ENCODE peak calls at places on chromosomes 6 and 20, in four cellular contexts. H, Y, L and W are unnamed samples.

GRCh38 chr20:51034988-51035656 is 12.2 kb upstream of the KCNG1 start:
- DNase-seq in H (no peak), Y (no peak), L (no peak), W (no peak)

GRCh38 chr20:17533396-17533795 is 2.2 kb upstream of the BFSP1 start:
- DNase-seq in H (peak), Y (peak), L (peak), W (no peak)

GRCh38 chr6:105431226-105431625 is 28.3 kb upstream of the PREP start:
- DNase-seq in H (no peak), Y (peak), L (peak), W (no peak)

GRCh38 chr6:43096451-43097097 is 20.5 kb downstream of the PTK7 start:
- DNase-seq in H (peak), Y (no peak), L (no peak), W (no peak)

GRCh38 chr20:24953621-24954133 is 4.6 kb downstream of the CST7 start:
- DNase-seq in H (no peak), Y (no peak), L (no peak), W (no peak)

GRCh38 chr20:48380661-48381060 is 447.1 kb downstream of the PREX1 start:
- DNase-seq in H (no peak), Y (no peak), L (no peak), W (no peak)

GRCh38 chr20:43942661-43943285 is 28.1 kb downstream of the TOX2 start:
- DNase-seq in H (no peak), Y (peak), L (no peak), W (no peak)

GRCh38 chr6:28580484-28580883 is 54.8 kb downstream of the GPX5 start:
- DNase-seq in H (no peak), Y (no peak), L (no peak), W (no peak)

GRCh38 chr6:56746767-56747504 is 104.2 kb upstream of the DST start:
- DNase-seq in H (no peak), Y (no peak), L (no peak), W (no peak)

GRCh38 chr6:148819852-148820251 is 73.0 kb downstream of the UST start:
- DNase-seq in H (no peak), Y (no peak), L (no peak), W (no peak)

DNA sequence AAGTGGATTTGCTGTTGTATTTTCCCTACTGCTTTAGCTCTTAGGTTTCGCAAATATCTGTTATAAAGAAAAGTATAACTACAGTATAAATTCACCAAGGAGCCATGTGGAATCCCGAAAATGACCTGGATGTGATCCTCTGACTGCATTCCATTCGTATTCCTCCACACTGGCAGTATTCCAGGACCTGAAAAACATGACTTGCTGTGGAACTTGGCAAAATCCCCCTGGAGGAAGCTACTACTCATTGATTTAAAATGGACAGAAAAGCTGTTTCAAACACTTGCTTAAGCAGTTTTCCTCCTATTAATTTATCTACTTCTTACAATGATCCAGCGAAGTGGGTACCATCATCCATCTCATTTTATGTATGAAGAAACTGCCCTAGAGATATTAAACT is 13.3 kb upstream of the ENPP5 start:
- DNase-seq in H (no peak), Y (no peak), L (no peak), W (peak)
- H3K4me3 ChIP-seq in H (no peak), Y (no peak), L (no peak), W (no peak)

GRCh38 chr20:57399587-57400261 is 8.5 kb downstream of the RBM38 start:
- DNase-seq in H (no peak), Y (no peak), L (no peak), W (no peak)
- H3K27ac ChIP-seq in H (peak), Y (no peak), L (no peak), W (peak)

GRCh38 chr6:112237066-112237465 is 17.3 kb downstream of the LAMA4 start:
- DNase-seq in H (no peak), Y (no peak), L (no peak), W (no peak)

GRCh38 chr6:112234596-112234995 is 19.8 kb downstream of the LAMA4 start:
- DNase-seq in H (no peak), Y (no peak), L (no peak), W (no peak)

GRCh38 chr6:112237644-112238043 is 16.7 kb downstream of the LAMA4 start:
- DNase-seq in H (no peak), Y (peak), L (no peak), W (peak)

GRCh38 chr6:112233864-112234263 is 20.5 kb downstream of the LAMA4 start:
- DNase-seq in H (no peak), Y (no peak), L (no peak), W (no peak)

DNA sequence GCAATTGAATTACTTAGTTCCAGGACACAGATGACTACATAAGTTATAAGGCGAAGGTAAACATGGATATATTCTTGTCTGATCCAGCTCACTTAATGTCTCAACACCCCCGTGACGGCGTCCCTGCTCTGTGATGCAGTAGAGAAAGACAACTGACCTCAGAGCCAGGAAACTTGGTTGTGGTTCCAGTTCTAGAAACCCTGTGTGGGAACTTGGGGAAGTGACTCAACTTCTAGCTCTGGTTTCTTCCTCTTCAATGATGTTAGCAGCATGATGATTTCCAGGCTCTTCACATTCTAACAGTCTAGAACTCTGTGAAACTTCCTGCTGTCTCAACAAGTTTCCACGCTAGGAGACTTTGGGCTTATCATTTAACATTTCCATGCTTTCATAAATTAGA is 18.4 kb downstream of the LAMA4 start:
- DNase-seq in H (no peak), Y (no peak), L (no peak), W (no peak)
- TF ChIP-seq EP300 in H (no peak), Y (no peak), L (no peak), W (no peak)

GRCh38 chr6:136552054-136552453 is 1.8 kb upstream of the MAP7 start:
- DNase-seq in H (no peak), Y (no peak), L (no peak), W (no peak)

GRCh38 chr6:136551103-136551502 is 881 bp upstream of the MAP7 start:
- DNase-seq in H (no peak), Y (no peak), L (no peak), W (no peak)

GRCh38 chr6:136549359-136550044 is 720 bp downstream of the MAP7 start:
- DNase-seq in H (peak), Y (peak), L (no peak), W (no peak)

GRCh38 chr6:136550045-136550329 is 235 bp downstream of the MAP7 start:
- DNase-seq in H (no peak), Y (no peak), L (no peak), W (no peak)

DNA sequence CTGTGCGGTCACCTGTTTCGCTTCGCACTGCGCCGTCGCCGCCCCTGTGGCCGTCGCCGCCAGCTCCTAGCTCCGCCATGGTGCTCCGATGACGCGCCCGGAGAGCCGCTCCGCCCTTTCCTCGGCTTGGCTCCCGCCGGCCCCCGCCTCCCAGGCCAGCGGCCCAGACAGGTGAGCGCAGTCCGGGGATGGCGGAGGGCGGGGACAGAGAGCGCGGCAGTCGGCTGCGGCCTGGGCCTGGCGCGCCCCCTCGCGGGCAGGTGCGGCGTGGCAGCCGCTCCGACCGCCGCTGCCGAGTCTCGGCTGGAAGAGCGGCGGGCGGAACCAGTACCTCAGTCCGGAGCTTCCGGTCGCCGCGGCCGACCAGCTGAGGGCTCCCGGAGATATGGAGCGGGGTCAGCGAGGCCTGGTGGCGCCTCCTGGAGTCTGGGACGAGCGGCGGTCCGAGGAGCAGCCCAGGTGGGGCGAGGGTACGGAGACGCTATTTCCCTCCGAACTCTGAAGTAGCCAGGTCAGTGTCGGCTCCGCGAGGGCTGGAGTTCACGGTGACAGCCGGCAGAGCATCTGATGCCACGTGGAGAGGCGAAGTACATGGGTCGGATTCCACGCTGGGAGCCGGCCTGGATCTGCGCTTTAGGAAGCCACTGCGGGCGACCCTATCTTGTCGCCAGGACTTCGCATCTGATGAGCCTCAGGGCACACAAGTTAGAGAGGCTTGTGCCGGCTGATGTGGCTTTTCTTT is at the start of gene MAP7:
- DNase-seq in H (peak), Y (peak), L (no peak), W (no peak)
- H3K4me3 ChIP-seq in H (peak), Y (peak), L (peak), W (peak)

DNA sequence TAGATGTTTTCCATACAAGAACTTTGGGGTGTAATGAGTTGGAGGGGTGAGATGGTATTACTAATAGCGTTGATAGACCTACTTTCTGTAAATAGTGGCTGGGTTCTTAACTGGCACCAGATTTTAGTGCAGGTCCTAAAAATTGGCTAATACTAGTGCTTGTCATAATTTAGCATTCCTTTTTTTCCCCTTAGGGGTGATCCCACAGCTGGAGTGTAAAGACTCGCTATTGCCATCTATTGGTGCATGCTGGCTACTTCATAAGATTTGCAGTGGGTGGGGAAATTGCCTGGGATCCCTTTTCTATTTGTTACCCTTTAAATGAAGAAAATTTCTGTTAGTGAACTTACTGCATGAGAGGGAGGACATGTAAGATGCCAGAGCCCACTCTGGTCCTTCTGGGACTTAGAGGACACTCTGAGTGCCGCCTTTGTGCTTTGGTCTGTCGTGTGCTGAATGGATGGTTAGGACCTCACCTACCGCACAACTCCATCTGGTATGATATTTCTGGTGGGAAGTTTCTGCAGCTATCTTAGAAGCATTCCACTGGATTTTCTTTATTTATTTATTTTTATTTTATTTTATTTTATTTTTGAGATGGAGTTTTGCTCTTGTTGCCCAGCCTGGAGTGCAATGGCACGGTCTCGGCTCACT is 195.5 kb downstream of the JARID2 start:
- DNase-seq in H (no peak), Y (peak), L (peak), W (peak)
- H3K27ac ChIP-seq in H (no peak), Y (no peak), L (no peak), W (no peak)

GRCh38 chr6:20118877-20119276 is 93.4 kb downstream of the MBOAT1 start:
- DNase-seq in H (no peak), Y (no peak), L (no peak), W (no peak)
- TF ChIP-seq EP300 in H (no peak), Y (no peak), L (no peak), W (no peak)

GRCh38 chr6:13787146-13787545 is 27.2 kb downstream of the MCUR1 start:
- DNase-seq in H (no peak), Y (no peak), L (no peak), W (no peak)
- H3K4me3 ChIP-seq in H (no peak), Y (no peak), L (no peak), W (no peak)

GRCh38 chr6:22418714-22419113 is 121.9 kb upstream of the PRL start:
- DNase-seq in H (no peak), Y (no peak), L (no peak), W (no peak)

GRCh38 chr6:22413681-22414305 is 117.0 kb upstream of the PRL start:
- DNase-seq in H (no peak), Y (no peak), L (no peak), W (no peak)

GRCh38 chr6:22409487-22409886 is 112.7 kb upstream of the PRL start:
- DNase-seq in H (no peak), Y (no peak), L (no peak), W (no peak)

GRCh38 chr6:22411408-22412105 is 114.7 kb upstream of the PRL start:
- DNase-seq in H (no peak), Y (no peak), L (no peak), W (no peak)

DNA sequence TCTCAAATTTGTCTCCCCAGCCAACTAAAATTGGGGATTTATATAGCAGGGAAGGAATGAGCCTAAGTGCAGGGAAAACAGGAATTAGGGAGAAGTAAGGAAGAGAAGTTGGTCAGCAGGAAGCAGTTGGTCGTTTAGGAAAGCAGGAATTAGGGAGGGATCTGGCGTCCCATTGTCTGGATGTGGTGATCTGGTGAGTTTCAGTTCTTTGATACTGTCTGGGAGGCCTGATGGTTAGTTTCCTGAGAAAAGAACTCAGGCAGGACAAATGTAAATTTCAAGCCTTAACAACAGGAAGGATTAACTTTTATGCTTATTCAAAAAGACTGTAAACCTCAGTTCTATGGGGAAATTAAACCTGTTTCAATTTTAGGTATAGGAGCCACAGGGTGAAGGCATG is 116.2 kb upstream of the PRL start:
- DNase-seq in H (no peak), Y (no peak), L (no peak), W (no peak)
- H3K27ac ChIP-seq in H (no peak), Y (no peak), L (no peak), W (no peak)